ENCODE peak calls at places on chromosomes 12 and 14, in seven cellular contexts. X, J, F, M, G, Z and P are unnamed samples.

GRCh38 chr12:120820885-120821510 is 83.2 kb downstream of the SPPL3 start:
- DNase-seq in X (no peak), J (peak; percentile 57), F (no peak), M (no peak), G (no peak), Z (no peak), P (no peak)

GRCh38 chr12:818733-819132 is 66.4 kb downstream of the WNK1 start:
- DNase-seq in X (no peak), J (no peak), F (peak; percentile 36), M (no peak), G (no peak), Z (no peak), P (no peak)

GRCh38 chr12:63869656-63870055 is 25.2 kb downstream of the SRGAP1 start:
- DNase-seq in X (no peak), J (no peak), F (peak; percentile 50), M (no peak), G (no peak), Z (no peak), P (no peak)

GRCh38 chr14:34070917-34071407 is 120.1 kb upstream of the EGLN3 start:
- DNase-seq in X (no peak), J (no peak), F (no peak), M (no peak), G (no peak), Z (no peak), P (no peak)

GRCh38 chr12:14258468-14258947 is 107.0 kb upstream of the ATF7IP start:
- DNase-seq in X (no peak), J (no peak), F (no peak), M (no peak), G (no peak), Z (no peak), P (no peak)

GRCh38 chr14:67622675-67623074 is 3.0 kb downstream of the ARG2 start:
- DNase-seq in X (no peak), J (no peak), F (peak; percentile 90), M (no peak), G (no peak), Z (no peak), P (no peak)

GRCh38 chr12:45232146-45232731 is 16.3 kb downstream of the ANO6 start:
- DNase-seq in X (no peak), J (no peak), F (peak; percentile 19), M (no peak), G (no peak), Z (no peak), P (no peak)

GRCh38 chr14:33996450-33996849 is 45.6 kb upstream of the EGLN3 start:
- DNase-seq in X (no peak), J (no peak), F (no peak), M (no peak), G (no peak), Z (no peak), P (no peak)

GRCh38 chr12:56375598-56376434 is 13.2 kb upstream of the APOF start:
- DNase-seq in X (no peak), J (no peak), F (no peak), M (no peak), G (no peak), Z (no peak), P (no peak)

GRCh38 chr12:109953656-109954055 is 42.5 kb downstream of the GIT2 start:
- DNase-seq in X (no peak), J (no peak), F (no peak), M (no peak), G (no peak), Z (no peak), P (no peak)

GRCh38 chr12:131641315-131641714 is 69.6 kb upstream of the SFSWAP start:
- DNase-seq in X (no peak), J (no peak), F (no peak), M (no peak), G (no peak), Z (no peak), P (no peak)

GRCh38 chr14:54221971-54222370 is 174.8 kb upstream of the CDKN3 start:
- DNase-seq in X (no peak), J (no peak), F (no peak), M (no peak), G (no peak), Z (no peak), P (no peak)

GRCh38 chr12:101698782-101699347 is 1.4 kb downstream of the CHPT1 start:
- DNase-seq in X (no peak), J (no peak), F (peak; percentile 32), M (no peak), G (no peak), Z (no peak), P (no peak)

GRCh38 chr14:24069411-24069735 is 2.0 kb upstream of the CPNE6 start:
- DNase-seq in X (no peak), J (no peak), F (no peak), M (no peak), G (no peak), Z (no peak), P (no peak)

GRCh38 chr12:49037111-49037946 is 18.8 kb upstream of the PRKAG1 start:
- DNase-seq in X (no peak), J (no peak), F (no peak), M (no peak), G (no peak), Z (no peak), P (no peak)

GRCh38 chr14:70731447-70732239 is 77.7 kb downstream of the MAP3K9 start:
- DNase-seq in X (no peak), J (no peak), F (no peak), M (no peak), G (no peak), Z (no peak), P (no peak)

GRCh38 chr14:50452285-50452684 is 55.6 kb upstream of the CDKL1 start:
- DNase-seq in X (no peak), J (no peak), F (peak; percentile 34), M (peak; percentile 75), G (no peak), Z (no peak), P (no peak)

GRCh38 chr12:22729898-22730443 is 105.0 kb downstream of the ETNK1 start:
- DNase-seq in X (no peak), J (no peak), F (peak; percentile 33), M (no peak), G (no peak), Z (no peak), P (no peak)

GRCh38 chr12:48180857-48181495 is 2.5 kb upstream of the CCDC184 start:
- DNase-seq in X (no peak), J (no peak), F (no peak), M (no peak), G (no peak), Z (no peak), P (no peak)

GRCh38 chr14:33726685-33727084 is 224.2 kb downstream of the EGLN3 start:
- DNase-seq in X (no peak), J (no peak), F (no peak), M (no peak), G (no peak), Z (no peak), P (no peak)

GRCh38 chr12:104929368-104929767 is 28.7 kb downstream of the SLC41A2 start:
- DNase-seq in X (no peak), J (no peak), F (no peak), M (no peak), G (no peak), Z (no peak), P (no peak)

GRCh38 chr14:79511146-79511545 is 700.2 kb downstream of the DIO2 start:
- DNase-seq in X (no peak), J (no peak), F (no peak), M (no peak), G (no peak), Z (no peak), P (no peak)

GRCh38 chr14:55754471-55754870 is 174.5 kb downstream of the KTN1 start:
- DNase-seq in X (no peak), J (no peak), F (peak; percentile 15), M (no peak), G (no peak), Z (no peak), P (no peak)